ENCODE peak calls at places on chromosomes 1 and 21, in five cellular contexts. One of them, this sample, is unnamed.

GRCh38 chr21:17598437-17598836 is 14.3 kb downstream of the BTG3 start:
- DNase-seq in brain microvascular endothelial cell: no peak
- DNase-seq in GM12865: peak
- DNase-seq in retinal pigment epithelial cell: no peak
- DNase-seq in activated B cell treated with CpG ODN at 0.5 μM for 24 hours: no peak
- DNase-seq in this sample: no peak

GRCh38 chr1:16254263-16254948 is 17.4 kb upstream of the CPLANE2 start:
- DNase-seq in retinal pigment epithelial cell: no peak
- DNase-seq in GM12865: no peak
- DNase-seq in activated B cell treated with CpG ODN at 0.5 μM for 24 hours: no peak
- DNase-seq in brain microvascular endothelial cell: no peak
- DNase-seq in this sample: no peak

GRCh38 chr1:21933397-21934248 is 3.5 kb downstream of the HSPG2 start:
- DNase-seq in retinal pigment epithelial cell: no peak
- DNase-seq in GM12865: no peak
- DNase-seq in activated B cell treated with CpG ODN at 0.5 μM for 24 hours: no peak
- DNase-seq in brain microvascular endothelial cell: no peak
- DNase-seq in this sample: no peak

GRCh38 chr1:56524263-56524662 is 55.1 kb downstream of the PLPP3 start:
- DNase-seq in activated B cell treated with CpG ODN at 0.5 μM for 24 hours: peak
- DNase-seq in GM12865: peak
- DNase-seq in brain microvascular endothelial cell: no peak
- DNase-seq in retinal pigment epithelial cell: no peak
- DNase-seq in this sample: no peak

GRCh38 chr1:3495776-3496745 is 41.6 kb downstream of the ARHGEF16 start:
- DNase-seq in brain microvascular endothelial cell: peak
- DNase-seq in GM12865: no peak
- DNase-seq in retinal pigment epithelial cell: no peak
- DNase-seq in activated B cell treated with CpG ODN at 0.5 μM for 24 hours: no peak
- DNase-seq in this sample: no peak

GRCh38 chr1:73832276-73832825 is 365.6 kb downstream of the LRRIQ3 start:
- DNase-seq in activated B cell treated with CpG ODN at 0.5 μM for 24 hours: no peak
- DNase-seq in retinal pigment epithelial cell: peak
- DNase-seq in GM12865: no peak
- DNase-seq in brain microvascular endothelial cell: no peak
- DNase-seq in this sample: no peak

GRCh38 chr1:24930703-24931480 is 816 bp upstream of the RUNX3 start:
- DNase-seq in activated B cell treated with CpG ODN at 0.5 μM for 24 hours: no peak
- DNase-seq in GM12865: no peak
- DNase-seq in brain microvascular endothelial cell: no peak
- DNase-seq in retinal pigment epithelial cell: no peak
- DNase-seq in this sample: no peak

GRCh38 chr1:11882814-11883538 is 24.2 kb upstream of the NPPB start:
- DNase-seq in brain microvascular endothelial cell: no peak
- DNase-seq in retinal pigment epithelial cell: no peak
- DNase-seq in GM12865: no peak
- DNase-seq in activated B cell treated with CpG ODN at 0.5 μM for 24 hours: no peak
- DNase-seq in this sample: no peak

GRCh38 chr1:214074477-214074876 is 86.7 kb downstream of the PROX1 start:
- DNase-seq in retinal pigment epithelial cell: no peak
- DNase-seq in brain microvascular endothelial cell: no peak
- DNase-seq in activated B cell treated with CpG ODN at 0.5 μM for 24 hours: no peak
- DNase-seq in GM12865: no peak
- DNase-seq in this sample: no peak

GRCh38 chr21:38743772-38744529 is 61.8 kb upstream of the ETS2 start:
- DNase-seq in activated B cell treated with CpG ODN at 0.5 μM for 24 hours: no peak
- DNase-seq in GM12865: no peak
- DNase-seq in retinal pigment epithelial cell: no peak
- DNase-seq in brain microvascular endothelial cell: no peak
- DNase-seq in this sample: no peak

DNA sequence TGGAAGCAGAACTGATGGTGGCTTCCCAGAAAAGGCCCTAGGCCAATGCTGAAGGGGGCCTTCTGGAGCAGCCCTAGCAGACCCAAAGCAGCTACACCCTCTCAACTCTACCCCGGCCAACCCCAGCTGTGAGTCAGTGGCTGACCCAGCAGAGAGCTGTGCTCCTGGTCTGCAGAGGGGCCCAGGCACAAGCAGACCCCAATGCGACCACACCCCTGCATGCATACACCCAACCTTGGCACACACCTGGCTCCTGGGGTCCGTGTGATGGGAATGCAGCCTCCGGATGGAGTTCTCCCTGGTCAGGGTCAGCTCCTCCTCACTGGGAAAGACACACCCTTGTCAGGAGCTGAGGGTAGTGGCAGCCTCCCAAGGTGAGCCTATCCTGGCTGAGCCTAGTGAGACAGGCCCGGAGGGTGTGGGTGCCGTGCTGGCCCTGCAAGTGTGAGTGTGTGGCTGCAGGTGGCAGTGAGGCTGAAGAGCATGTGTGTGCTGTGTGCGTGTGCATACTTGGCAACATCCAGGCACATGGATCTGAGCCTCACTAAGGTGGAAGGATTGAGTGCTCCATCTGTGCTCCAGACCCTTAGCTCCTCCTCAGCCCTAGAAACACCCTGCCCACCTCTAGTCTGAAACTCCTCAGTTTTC is 3.9 kb upstream of the ARHGAP30 start:
- DNase-seq in retinal pigment epithelial cell: no peak
- DNase-seq in activated B cell treated with CpG ODN at 0.5 μM for 24 hours: no peak
- DNase-seq in brain microvascular endothelial cell: no peak
- DNase-seq in GM12865: no peak
- DNase-seq in this sample: no peak
- TF ChIP-seq CTCF in retinal pigment epithelial cell: no peak
- TF ChIP-seq CTCF in activated B cell treated with CpG ODN at 0.5 μM for 24 hours: no peak
- TF ChIP-seq CTCF in brain microvascular endothelial cell: no peak
- TF ChIP-seq CTCF in GM12865: no peak
- TF ChIP-seq CTCF in this sample: no peak

GRCh38 chr1:183416850-183417690 is 1.1 kb downstream of the NMNAT2 start:
- DNase-seq in activated B cell treated with CpG ODN at 0.5 μM for 24 hours: no peak
- DNase-seq in GM12865: no peak
- DNase-seq in brain microvascular endothelial cell: peak
- DNase-seq in retinal pigment epithelial cell: peak
- DNase-seq in this sample: no peak
- TF ChIP-seq CTCF in activated B cell treated with CpG ODN at 0.5 μM for 24 hours: no peak
- TF ChIP-seq CTCF in GM12865: no peak
- TF ChIP-seq CTCF in brain microvascular endothelial cell: no peak
- TF ChIP-seq CTCF in retinal pigment epithelial cell: no peak
- TF ChIP-seq CTCF in this sample: no peak

GRCh38 chr1:222546548-222547259 is 1.2 kb downstream of the HHIPL2 start:
- DNase-seq in GM12865: no peak
- DNase-seq in retinal pigment epithelial cell: peak
- DNase-seq in brain microvascular endothelial cell: peak
- DNase-seq in activated B cell treated with CpG ODN at 0.5 μM for 24 hours: no peak
- DNase-seq in this sample: no peak
- TF ChIP-seq CTCF in GM12865: no peak
- TF ChIP-seq CTCF in retinal pigment epithelial cell: no peak
- TF ChIP-seq CTCF in brain microvascular endothelial cell: no peak
- TF ChIP-seq CTCF in activated B cell treated with CpG ODN at 0.5 μM for 24 hours: no peak
- TF ChIP-seq CTCF in this sample: no peak

DNA sequence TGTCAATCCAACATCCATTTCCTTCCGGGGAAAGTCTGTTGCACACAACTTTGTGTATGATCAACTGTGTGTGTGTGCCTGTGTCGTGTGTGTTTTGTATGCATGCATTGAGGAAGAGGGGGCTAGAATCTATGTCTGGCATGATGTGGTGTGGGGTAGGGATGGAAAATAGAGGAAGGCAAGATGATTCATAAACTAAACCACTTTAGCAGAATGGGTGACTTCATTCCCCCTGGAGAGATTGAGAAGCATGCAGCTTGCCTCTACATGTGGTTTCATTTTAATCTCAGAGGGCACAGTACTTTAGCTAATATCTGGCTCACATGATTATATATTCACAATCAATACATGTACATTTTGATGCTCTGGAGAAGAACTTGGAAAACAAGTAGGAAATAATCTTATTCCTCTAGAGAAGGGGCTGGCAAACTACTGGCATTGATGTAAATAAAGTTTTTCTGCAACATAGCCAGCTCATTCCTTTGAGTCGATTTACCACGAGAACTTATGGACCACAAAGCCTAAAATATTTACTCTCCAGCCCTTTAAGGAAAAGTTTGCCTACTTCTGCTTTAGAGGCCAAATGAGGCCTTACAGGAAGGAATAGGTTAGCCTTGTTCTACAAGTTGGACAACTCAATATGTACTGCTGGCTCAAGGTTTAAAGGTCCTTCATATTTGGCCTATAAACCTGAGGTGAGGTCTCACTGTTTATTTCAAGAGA is 144.7 kb upstream of the DNAH14 start:
- DNase-seq in GM12865: no peak
- DNase-seq in retinal pigment epithelial cell: no peak
- DNase-seq in activated B cell treated with CpG ODN at 0.5 μM for 24 hours: no peak
- DNase-seq in brain microvascular endothelial cell: peak
- DNase-seq in this sample: no peak
- TF ChIP-seq CTCF in GM12865: no peak
- TF ChIP-seq CTCF in retinal pigment epithelial cell: no peak
- TF ChIP-seq CTCF in activated B cell treated with CpG ODN at 0.5 μM for 24 hours: no peak
- TF ChIP-seq CTCF in brain microvascular endothelial cell: no peak
- TF ChIP-seq CTCF in this sample: no peak

GRCh38 chr1:116203192-116203723 is 92.1 kb downstream of the MAB21L3 start:
- DNase-seq in brain microvascular endothelial cell: no peak
- DNase-seq in GM12865: no peak
- DNase-seq in retinal pigment epithelial cell: no peak
- DNase-seq in activated B cell treated with CpG ODN at 0.5 μM for 24 hours: no peak
- DNase-seq in this sample: no peak
- TF ChIP-seq CTCF in brain microvascular endothelial cell: no peak
- TF ChIP-seq CTCF in GM12865: no peak
- TF ChIP-seq CTCF in retinal pigment epithelial cell: no peak
- TF ChIP-seq CTCF in activated B cell treated with CpG ODN at 0.5 μM for 24 hours: no peak
- TF ChIP-seq CTCF in this sample: no peak

DNA sequence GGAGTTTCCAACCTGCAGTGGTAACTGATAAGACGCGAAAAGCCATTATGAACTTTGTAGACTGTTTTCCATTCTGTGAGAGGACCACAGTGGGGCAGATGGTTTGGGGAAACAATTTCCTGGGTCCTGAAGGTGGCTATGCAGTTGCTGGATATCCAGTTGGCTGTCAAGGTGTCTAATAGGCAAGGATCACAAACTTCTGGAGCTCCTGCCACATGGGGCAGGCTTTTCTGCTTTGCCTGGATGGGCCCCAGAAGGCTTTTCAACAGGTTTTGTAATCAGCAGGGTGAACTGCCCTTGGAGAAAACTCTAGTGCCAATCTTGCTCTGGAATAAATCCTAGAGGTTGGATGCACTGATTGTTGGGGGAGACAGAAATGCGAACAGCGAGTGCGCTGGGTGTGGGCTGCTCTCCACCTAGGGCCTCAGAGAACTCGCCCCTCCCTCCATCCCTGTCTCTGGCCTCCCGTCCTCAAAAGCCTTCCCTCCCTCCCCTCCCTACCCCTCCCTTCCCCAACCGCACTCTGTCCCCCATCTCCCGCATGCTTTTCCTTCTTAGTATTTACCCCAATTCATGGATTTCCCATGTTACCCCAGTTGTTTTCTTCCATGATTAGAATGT is 210.3 kb upstream of the USP24 start:
- DNase-seq in brain microvascular endothelial cell: no peak
- DNase-seq in retinal pigment epithelial cell: no peak
- DNase-seq in GM12865: no peak
- DNase-seq in activated B cell treated with CpG ODN at 0.5 μM for 24 hours: no peak
- DNase-seq in this sample: no peak
- TF ChIP-seq CTCF in brain microvascular endothelial cell: peak
- TF ChIP-seq CTCF in retinal pigment epithelial cell: peak
- TF ChIP-seq CTCF in GM12865: no peak
- TF ChIP-seq CTCF in activated B cell treated with CpG ODN at 0.5 μM for 24 hours: no peak
- TF ChIP-seq CTCF in this sample: no peak

GRCh38 chr1:151132676-151133338 is 13.6 kb downstream of the SEMA6C start:
- DNase-seq in brain microvascular endothelial cell: no peak
- DNase-seq in GM12865: no peak
- DNase-seq in activated B cell treated with CpG ODN at 0.5 μM for 24 hours: no peak
- DNase-seq in retinal pigment epithelial cell: no peak
- DNase-seq in this sample: no peak

GRCh38 chr1:151133339-151133761 is 13.1 kb downstream of the SEMA6C start:
- DNase-seq in GM12865: no peak
- DNase-seq in brain microvascular endothelial cell: no peak
- DNase-seq in retinal pigment epithelial cell: no peak
- DNase-seq in activated B cell treated with CpG ODN at 0.5 μM for 24 hours: no peak
- DNase-seq in this sample: no peak

GRCh38 chr1:151131832-151132675 is 14.4 kb downstream of the SEMA6C start:
- DNase-seq in activated B cell treated with CpG ODN at 0.5 μM for 24 hours: no peak
- DNase-seq in brain microvascular endothelial cell: no peak
- DNase-seq in retinal pigment epithelial cell: no peak
- DNase-seq in GM12865: no peak
- DNase-seq in this sample: no peak

GRCh38 chr1:151128800-151129199 is 17.6 kb downstream of the SEMA6C start:
- DNase-seq in GM12865: no peak
- DNase-seq in activated B cell treated with CpG ODN at 0.5 μM for 24 hours: no peak
- DNase-seq in retinal pigment epithelial cell: no peak
- DNase-seq in brain microvascular endothelial cell: no peak
- DNase-seq in this sample: no peak

GRCh38 chr1:151130837-151131586 is 15.4 kb downstream of the SEMA6C start:
- DNase-seq in brain microvascular endothelial cell: peak
- DNase-seq in retinal pigment epithelial cell: peak
- DNase-seq in GM12865: peak
- DNase-seq in activated B cell treated with CpG ODN at 0.5 μM for 24 hours: peak
- DNase-seq in this sample: peak
- TF ChIP-seq CTCF in brain microvascular endothelial cell: peak
- TF ChIP-seq CTCF in retinal pigment epithelial cell: no peak
- TF ChIP-seq CTCF in GM12865: no peak
- TF ChIP-seq CTCF in activated B cell treated with CpG ODN at 0.5 μM for 24 hours: no peak
- TF ChIP-seq CTCF in this sample: no peak

GRCh38 chr1:71641013-71641412 is 560.2 kb upstream of the ZRANB2 start:
- DNase-seq in GM12865: no peak
- DNase-seq in brain microvascular endothelial cell: no peak
- DNase-seq in retinal pigment epithelial cell: no peak
- DNase-seq in activated B cell treated with CpG ODN at 0.5 μM for 24 hours: no peak
- DNase-seq in this sample: no peak
- TF ChIP-seq CTCF in GM12865: no peak
- TF ChIP-seq CTCF in brain microvascular endothelial cell: no peak
- TF ChIP-seq CTCF in retinal pigment epithelial cell: no peak
- TF ChIP-seq CTCF in activated B cell treated with CpG ODN at 0.5 μM for 24 hours: no peak
- TF ChIP-seq CTCF in this sample: no peak